ENCODE peak calls at places on chromosomes 11 and 22, in seven cellular contexts. O is type B pancreatic cell, J is fibroblast of the aortic adventitia, I is AG10803, T is AG09309, A is mesothelial cell of epicardium, W is GM10248. C is an unnamed sample.
A peak's percentile ranks its signal among the peaks of the same experiment; 100 is the strongest.

GRCh38 chr11:128776434-128777284 is 82.8 kb downstream of the FLI1 start:
- DNase-seq in A (peak; percentile 39), I (peak; percentile 15), O (no peak), T (no peak), J (peak; percentile 27), W (peak; percentile 61), C (no peak)

GRCh38 chr22:19822301-19823117 is 32.2 kb downstream of the GNB1L start:
- DNase-seq in A (no peak), O (peak; percentile 66), I (no peak), J (no peak), T (no peak), W (no peak), C (peak; percentile 76)

GRCh38 chr22:29886601-29887000 is 3.6 kb downstream of the MTMR3 start:
- DNase-seq in J (no peak), A (no peak), O (no peak), T (no peak), I (no peak), W (no peak), C (no peak)

GRCh38 chr11:43907028-43907966 is 26.7 kb downstream of the ALKBH3 start:
- DNase-seq in J (no peak), T (no peak), W (no peak), I (no peak), O (no peak), A (no peak), C (no peak)

GRCh38 chr11:121321614-121322243 is 29.2 kb downstream of the SC5D start:
- DNase-seq in O (no peak), A (no peak), J (peak; percentile 35), I (peak; percentile 37), W (no peak), T (no peak), C (no peak)

GRCh38 chr11:10906521-10906920 is 48.7 kb upstream of the ZBED5 start:
- DNase-seq in T (no peak), O (no peak), I (peak; percentile 87), A (no peak), J (peak; percentile 46), W (no peak), C (no peak)

GRCh38 chr11:33761471-33761870 is 12.8 kb downstream of the FBXO3 start:
- DNase-seq in J (no peak), A (no peak), I (no peak), T (no peak), W (peak; percentile 39), O (no peak), C (no peak)

GRCh38 chr11:9001736-9002135 is 2.1 kb downstream of the NRIP3 start:
- DNase-seq in O (no peak), A (no peak), T (peak; percentile 48), I (peak; percentile 80), J (peak; percentile 71), W (no peak), C (no peak)

GRCh38 chr11:120715239-120715638 is 203.7 kb downstream of the GRIK4 start:
- DNase-seq in J (peak; percentile 7), T (no peak), O (peak; percentile 37), A (no peak), I (no peak), W (peak; percentile 66), C (no peak)

GRCh38 chr11:117970400-117971024 is 15.7 kb upstream of the IL10RA start:
- DNase-seq in W (no peak), J (no peak), A (no peak), T (no peak), I (no peak), O (no peak), C (peak; percentile 42)

GRCh38 chr11:113457784-113458183 is 17.4 kb downstream of the DRD2 start:
- DNase-seq in A (no peak), T (no peak), I (no peak), J (no peak), O (no peak), W (no peak), C (no peak)

GRCh38 chr22:31244044-31244942 is 32.2 kb downstream of the LIMK2 start:
- DNase-seq in A (peak; percentile 55), O (no peak), I (peak; percentile 83), T (no peak), J (peak; percentile 85), W (no peak), C (no peak)

GRCh38 chr11:129249351-129249750 is 57.2 kb upstream of the ARHGAP32 start:
- DNase-seq in O (no peak), A (no peak), T (peak; percentile 82), J (peak; percentile 90), W (no peak), I (peak; percentile 93), C (no peak)

GRCh38 chr11:119916568-119916967 is 187.6 kb upstream of the NECTIN1 start:
- DNase-seq in O (no peak), W (no peak), J (no peak), T (no peak), I (no peak), A (no peak), C (no peak)

GRCh38 chr11:11977206-11977938 is 31.1 kb downstream of the DKK3 start:
- DNase-seq in O (peak; percentile 39), T (peak; percentile 65), W (no peak), I (peak; percentile 94), J (peak; percentile 93), A (no peak), C (peak; percentile 90)

GRCh38 chr11:29782447-29782846 is 234.4 kb downstream of the KCNA4 start:
- DNase-seq in J (no peak), T (no peak), O (no peak), I (no peak), A (no peak), W (no peak), C (no peak)

GRCh38 chr11:21988477-21988876 is 204.4 kb upstream of the ANO5 start:
- DNase-seq in A (no peak), O (no peak), T (no peak), J (no peak), I (no peak), W (no peak), C (no peak)

GRCh38 chr22:21450320-21450831 is 16.8 kb upstream of the TMEM191C start:
- DNase-seq in A (no peak), I (no peak), J (no peak), O (peak; percentile 64), T (no peak), W (no peak), C (peak; percentile 81)

GRCh38 chr11:112200252-112200651 is 24.9 kb downstream of the BCO2 start:
- DNase-seq in W (no peak), T (no peak), J (no peak), O (no peak), I (no peak), A (no peak), C (no peak)

GRCh38 chr22:49156662-49157285 is 670.9 kb downstream of the BRD1 start:
- DNase-seq in W (no peak), A (no peak), O (no peak), T (no peak), I (no peak), J (no peak), C (no peak)

GRCh38 chr11:31720666-31721199 is 90.4 kb downstream of the PAX6 start:
- DNase-seq in I (peak; percentile 3), T (no peak), J (peak; percentile 4), W (no peak), O (no peak), A (no peak), C (no peak)

GRCh38 chr22:44625421-44625760 is 76.6 kb upstream of the PRR5 start:
- DNase-seq in O (no peak), A (no peak), W (no peak), J (no peak), T (no peak), I (no peak), C (no peak)

GRCh38 chr22:44622685-44623084 is 79.3 kb upstream of the PRR5 start:
- DNase-seq in I (no peak), W (no peak), J (no peak), O (no peak), A (no peak), T (no peak), C (peak; percentile 80)

GRCh38 chr22:44624689-44625420 is 77.1 kb upstream of the PRR5 start:
- DNase-seq in O (no peak), J (no peak), A (no peak), I (no peak), W (no peak), T (no peak), C (peak; percentile 84)

GRCh38 chr22:44622147-44622427 is 79.9 kb upstream of the PRR5 start:
- DNase-seq in I (no peak), A (no peak), T (no peak), O (peak; percentile 66), W (no peak), J (no peak), C (no peak)

DNA sequence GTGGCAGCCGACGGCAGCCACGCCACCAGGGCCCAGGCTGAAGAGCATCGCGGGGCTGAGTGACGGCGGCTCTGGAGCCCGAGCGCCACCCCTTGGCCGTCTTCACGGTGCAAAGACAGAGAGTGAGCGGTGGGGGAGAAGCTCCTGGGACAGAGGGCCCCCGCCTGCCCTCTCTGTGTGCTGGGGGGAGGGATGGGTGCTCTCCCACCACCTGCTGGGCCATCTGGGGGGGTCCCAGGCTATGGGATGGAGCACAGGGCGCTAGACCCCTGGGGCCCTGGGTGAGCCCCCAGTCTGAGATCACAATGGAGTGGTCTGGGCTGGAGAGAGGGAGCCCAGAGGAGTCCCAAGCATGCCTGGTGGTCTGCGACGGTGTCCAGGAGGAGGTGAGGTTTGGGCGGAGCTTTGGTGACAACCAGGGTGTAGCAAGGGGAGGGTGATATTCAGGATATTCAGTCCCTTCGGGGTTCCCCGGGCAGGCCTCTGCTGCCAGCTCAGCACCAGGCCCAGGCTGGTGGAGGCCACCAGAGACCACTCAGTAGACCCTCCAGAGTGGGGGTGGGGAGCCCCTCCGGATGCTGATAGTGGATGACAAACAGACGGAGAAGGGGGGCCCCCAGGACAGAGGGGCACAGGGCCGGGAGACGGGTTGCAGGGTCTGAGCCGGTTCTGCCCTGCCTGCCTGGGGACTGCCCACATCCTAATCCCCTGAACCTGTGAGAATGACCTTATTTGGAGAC is 78.1 kb upstream of the PRR5 start:
- DNase-seq in T (no peak), A (no peak), I (peak; percentile 18), O (no peak), J (peak; percentile 34), W (no peak), C (peak; percentile 84)
- TF ChIP-seq CTCF in T (no peak), A (peak; percentile 21), I (peak; percentile 46), O (peak; percentile 71), J (peak; percentile 59), W (peak; percentile 29), C (peak; percentile 57)

GRCh38 chr11:34787899-34788298 is 128.3 kb downstream of the APIP start:
- DNase-seq in I (no peak), W (no peak), O (no peak), J (no peak), T (no peak), A (no peak), C (no peak)
- TF ChIP-seq CTCF in I (no peak), W (no peak), O (no peak), J (no peak), T (no peak), A (no peak), C (no peak)

GRCh38 chr22:24106385-24107381 is 74.6 kb upstream of the SUSD2 start:
- DNase-seq in A (no peak), O (no peak), T (no peak), W (peak; percentile 38), J (peak; percentile 6), I (no peak), C (no peak)
- TF ChIP-seq CTCF in A (no peak), O (no peak), T (peak; percentile 28), W (peak; percentile 36), J (peak; percentile 21), I (peak; percentile 31), C (peak; percentile 46)

DNA sequence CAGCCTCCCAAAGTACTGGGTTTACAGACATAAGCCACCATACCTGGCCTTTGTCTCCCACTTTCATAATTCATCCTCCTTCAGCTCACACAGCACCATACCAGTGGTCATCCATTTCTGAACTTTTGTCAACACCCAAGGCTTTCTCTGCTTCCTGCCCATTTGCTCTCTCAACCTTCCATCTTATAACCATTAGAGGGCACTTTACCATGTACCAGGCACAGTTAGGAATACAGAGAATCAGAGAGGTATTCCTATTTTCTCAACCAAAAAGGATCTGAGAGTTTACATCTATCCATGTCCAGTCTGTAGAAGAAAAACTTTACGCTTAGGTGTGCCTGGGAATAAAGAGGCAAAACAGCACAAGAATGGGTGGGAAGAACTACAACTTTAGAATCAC is 397.6 kb downstream of the BUD13 start:
- DNase-seq in O (no peak), T (no peak), J (no peak), A (no peak), I (no peak), W (no peak), C (no peak)
- TF ChIP-seq CTCF in O (no peak), T (no peak), J (no peak), A (no peak), I (no peak), W (no peak), C (no peak)

C was measured in osteocyte.